ENCODE peak calls at places on chromosomes 5 and 9, in four cellular contexts. S is activated CD4-positive, alpha-beta memory T cell treated with anti-CD3 and anti-CD28 coated beads, Interleukin-2, amount 10 ng/mL, durations not matched to agents 7 days and 5 days; Y is neuronal stem cell; N is H4. D is an unnamed sample.

GRCh38 chr5:170491479-170491878 is 12.3 kb upstream of the KCNIP1 start:
- DNase-seq in Y (no peak), S (no peak), N (peak), D (no peak)

GRCh38 chr9:82170871-82171270 is 182.3 kb downstream of the SPATA31D1 start:
- DNase-seq in Y (no peak), S (no peak), N (peak), D (no peak)

GRCh38 chr5:92581249-92581648 is 999.8 kb downstream of the NR2F1-AS1 start:
- DNase-seq in Y (no peak), S (no peak), N (peak), D (no peak)

GRCh38 chr5:145827275-145827674 is 7.9 kb downstream of the PRELID2 start:
- DNase-seq in Y (no peak), N (no peak), S (no peak), D (no peak)

GRCh38 chr5:68593211-68593701 is 377.7 kb downstream of the PIK3R1 start:
- DNase-seq in N (no peak), S (no peak), Y (no peak), D (no peak)

GRCh38 chr5:131367219-131367860 is 103.5 kb downstream of the CDC42SE2 start:
- DNase-seq in N (no peak), Y (no peak), S (no peak), D (no peak)

GRCh38 chr5:54643679-54644078 is 126.1 kb downstream of the SNX18 start:
- DNase-seq in N (peak), S (no peak), Y (no peak), D (no peak)

GRCh38 chr9:113620377-113621161 is 157.0 kb downstream of the RGS3 start:
- DNase-seq in S (no peak), N (peak), Y (peak), D (no peak)

GRCh38 chr9:34996905-34997279 is 7.3 kb downstream of the DNAJB5 start:
- DNase-seq in Y (no peak), S (no peak), N (no peak), D (no peak)

GRCh38 chr9:73411494-73411893 is 259.8 kb downstream of the ANXA1 start:
- DNase-seq in S (no peak), N (no peak), Y (peak), D (no peak)

GRCh38 chr9:78121488-78121887 is 89.9 kb upstream of the GNAQ start:
- DNase-seq in Y (peak), N (peak), S (peak), D (peak)

GRCh38 chr9:20620658-20621552 is 1.4 kb downstream of the MLLT3 start:
- DNase-seq in N (no peak), Y (peak), S (peak), D (peak)

GRCh38 chr9:115883467-115884329 is 269.9 kb upstream of the PAPPA start:
- DNase-seq in S (no peak), Y (peak), N (peak), D (no peak)

GRCh38 chr9:111000202-111000601 is 38.1 kb downstream of the LPAR1 start:
- DNase-seq in N (no peak), Y (no peak), S (no peak), D (no peak)

GRCh38 chr9:93108301-93109041 is 12.5 kb downstream of the CARD19 start:
- DNase-seq in S (peak), N (no peak), Y (no peak), D (no peak)

GRCh38 chr9:80401243-80401642 is 829.5 kb downstream of the TLE4 start:
- DNase-seq in Y (no peak), N (no peak), S (no peak), D (no peak)

GRCh38 chr5:88827997-88828396 is 55.0 kb downstream of the MEF2C start:
- DNase-seq in Y (no peak), N (no peak), S (no peak), D (no peak)

GRCh38 chr5:41161271-41161670 is 52.1 kb downstream of the C6 start:
- DNase-seq in N (no peak), Y (no peak), S (no peak), D (no peak)

GRCh38 chr5:84791730-84792129 is 407.1 kb upstream of the EDIL3 start:
- DNase-seq in N (no peak), Y (no peak), S (no peak), D (no peak)

GRCh38 chr5:76583163-76584047 is 39.8 kb downstream of the F2RL2 start:
- DNase-seq in Y (no peak), N (no peak), S (no peak), D (no peak)

GRCh38 chr9:63816742-63817621 is 1468.0 kb downstream of the FOXD4L5 start:
- DNase-seq in N (peak), Y (peak), S (peak), D (no peak)

GRCh38 chr9:116365056-116365471 is 211.5 kb downstream of the PAPPA start:
- DNase-seq in N (peak), S (no peak), Y (no peak), D (no peak)

GRCh38 chr5:61755726-61756125 is 423.7 kb downstream of the ZSWIM6 start:
- DNase-seq in S (no peak), Y (no peak), N (no peak), D (no peak)

GRCh38 chr5:112174959-112175594 is 244.0 kb downstream of the EPB41L4A start:
- DNase-seq in N (peak), Y (peak), S (peak), D (peak)

GRCh38 chr9:110125207-110125751 is 82.7 kb downstream of the C9orf152 start:
- DNase-seq in N (no peak), S (no peak), Y (peak), D (no peak)

GRCh38 chr9:131840751-131841702 is 101.2 kb upstream of the RAPGEF1 start:
- DNase-seq in S (no peak), Y (no peak), N (no peak), D (no peak)

GRCh38 chr9:121883281-121884056 is 209.6 kb downstream of the TTLL11 start:
- DNase-seq in N (no peak), Y (no peak), S (no peak), D (no peak)

D was measured in DND-41.